ENCODE peak calls at places on chromosome 2, in four cellular contexts. Q is mesenchymal stem cell, H is IMR-90, M is mesendoderm. X is an unnamed sample.

GRCh38 chr2:212013656-212014055 is 524.9 kb downstream of the ERBB4 start:
- DNase-seq in Q (no peak), H (peak), M (peak), X (no peak)

GRCh38 chr2:78710632-78711375 is 314.7 kb upstream of the REG3G start:
- DNase-seq in Q (no peak), H (no peak), M (no peak), X (no peak)

GRCh38 chr2:187372213-187372612 is 75.8 kb downstream of the CALCRL start:
- DNase-seq in Q (no peak), H (peak), M (no peak), X (no peak)

GRCh38 chr2:73290049-73290839 is 3.1 kb downstream of the EGR4 start:
- DNase-seq in Q (peak), H (peak), M (peak), X (peak)

GRCh38 chr2:206381881-206382280 is 61.5 kb upstream of the ADAM23 start:
- DNase-seq in Q (no peak), H (no peak), M (no peak), X (no peak)

GRCh38 chr2:40760071-40760666 is 308.3 kb upstream of the SLC8A1 start:
- DNase-seq in Q (peak), H (peak), M (peak), X (peak)

GRCh38 chr2:85259101-85259590 is 68.6 kb downstream of the TGOLN2 start:
- DNase-seq in Q (peak), H (peak), M (peak), X (peak)

GRCh38 chr2:48248251-48248933 is 281.6 kb upstream of the STON1 start:
- DNase-seq in Q (peak), H (peak), M (peak), X (peak)

GRCh38 chr2:235939471-235939870 is 228.7 kb downstream of the GBX2 start:
- DNase-seq in Q (peak), H (peak), M (no peak), X (no peak)

GRCh38 chr2:51997571-51997970 is 965.6 kb upstream of the NRXN1 start:
- DNase-seq in Q (no peak), H (no peak), M (peak), X (peak)

GRCh38 chr2:219010873-219011272 is 17.7 kb upstream of the CRYBA2 start:
- DNase-seq in Q (no peak), H (no peak), M (no peak), X (no peak)
- H3K23ac ChIP-seq in Q (no peak), H (no peak), M (no peak), X (no peak)

DNA sequence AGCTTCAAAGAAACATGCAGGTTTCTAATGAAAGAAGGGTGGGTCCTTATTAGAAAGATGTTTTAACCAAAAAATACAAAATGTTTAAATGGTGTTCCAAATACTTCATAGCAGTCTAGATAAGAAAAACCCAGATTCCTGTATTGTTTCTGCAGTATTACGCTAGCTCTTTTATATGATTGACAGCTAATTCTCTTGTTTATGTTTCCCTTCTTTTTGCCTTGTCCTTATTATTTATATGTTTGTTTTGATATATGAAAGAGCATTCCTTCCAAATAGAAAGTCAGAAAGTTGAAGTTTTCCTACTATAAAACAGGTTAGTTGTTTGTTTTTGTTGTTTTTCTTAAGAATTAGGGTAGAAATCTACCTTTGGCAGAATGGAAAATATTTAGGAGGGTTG is 41.1 kb upstream of the PNPT1 start:
- DNase-seq in Q (no peak), H (no peak), M (no peak), X (no peak)
- H3K23ac ChIP-seq in Q (no peak), H (no peak), M (no peak), X (no peak)

DNA sequence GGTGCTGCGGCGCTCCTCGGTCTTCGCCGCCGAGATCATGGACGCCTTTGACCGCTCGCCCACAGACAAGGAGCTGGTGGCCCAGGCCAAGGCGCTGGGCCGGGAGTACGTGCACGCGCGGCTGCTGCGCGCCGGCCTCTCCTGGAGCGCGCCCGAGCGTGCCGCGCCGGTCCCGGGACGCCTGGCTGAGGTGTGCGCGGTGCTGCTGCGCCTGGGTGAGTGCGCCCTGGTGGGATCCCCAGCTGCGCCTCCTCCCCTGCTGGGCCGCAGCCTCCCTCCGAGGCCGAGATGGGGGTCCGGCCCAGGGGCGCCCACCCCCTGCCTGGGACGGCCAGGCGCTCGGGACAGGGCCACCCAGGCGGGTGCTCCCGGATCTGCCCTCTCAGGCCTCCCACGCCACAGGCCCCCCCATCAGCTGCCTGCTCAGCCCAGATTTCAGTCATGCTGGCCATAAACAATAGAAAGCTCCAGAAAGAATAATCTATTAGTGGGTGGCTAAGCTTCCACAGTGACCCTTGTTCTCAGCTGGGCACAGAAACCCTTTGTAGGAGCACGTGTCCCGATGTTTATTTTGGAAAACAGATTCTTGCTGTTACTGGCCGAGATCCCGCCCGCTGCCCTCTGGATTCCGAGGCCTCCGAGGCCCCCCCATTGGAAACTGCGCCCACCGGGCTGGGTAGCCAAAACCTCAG is 1.1 kb downstream of the BOK start:
- DNase-seq in Q (no peak), H (peak), M (peak), X (peak)
- H3K23ac ChIP-seq in Q (peak), H (peak), M (peak), X (no peak)

GRCh38 chr2:71934595-71935263 is 212.9 kb downstream of the CYP26B1 start:
- DNase-seq in Q (no peak), H (no peak), M (peak), X (peak)
- H3K23ac ChIP-seq in Q (no peak), H (no peak), M (no peak), X (no peak)

X was measured in trophoblast cell.